ENCODE peak calls at places on chromosome 19, in five cellular contexts. O, U, D, G and E are unnamed samples. For H3K4me1, the result is how much of the 10 kb centered on the place peaks cover.

GRCh38 chr19:41265376-41266153 is 1.4 kb downstream of the HNRNPUL1 start:
- DNase-seq in O (peak), U (peak), D (no peak), G (no peak), E (peak)

GRCh38 chr19:52535831-52536800 is 8.6 kb downstream of the ZNF808 start:
- DNase-seq in O (peak), U (peak), D (peak), G (peak), E (peak)

GRCh38 chr19:40705362-40705651 is 11.4 kb downstream of the COQ8B start:
- DNase-seq in O (no peak), U (no peak), D (no peak), G (no peak), E (no peak)

GRCh38 chr19:42051166-42052115 is 18.6 kb downstream of the GRIK5 start:
- DNase-seq in O (no peak), U (peak), D (no peak), G (no peak), E (no peak)

GRCh38 chr19:2385053-2385721 is 25.1 kb downstream of the TMPRSS9 start:
- DNase-seq in O (no peak), U (peak), D (no peak), G (no peak), E (peak)

GRCh38 chr19:47039239-47039874 is 9.1 kb downstream of the TMEM160 start:
- DNase-seq in O (no peak), U (no peak), D (no peak), G (no peak), E (no peak)

GRCh38 chr19:45676851-45677263 is 8.8 kb downstream of the GIPR start:
- DNase-seq in O (peak), U (peak), D (no peak), G (peak), E (no peak)

GRCh38 chr19:38841787-38842438 is 7.9 kb downstream of the HNRNPL start:
- DNase-seq in O (peak), U (no peak), D (no peak), G (peak), E (no peak)

GRCh38 chr19:17963936-17964691 is 2.8 kb upstream of the KCNN1 start:
- DNase-seq in O (no peak), U (no peak), D (no peak), G (no peak), E (no peak)

GRCh38 chr19:13887529-13887928 is 10.6 kb downstream of the NANOS3 start:
- DNase-seq in O (no peak), U (no peak), D (no peak), G (peak), E (no peak)

GRCh38 chr19:49442793-49443365 is 1.6 kb upstream of the SLC17A7 start:
- DNase-seq in O (peak), U (peak), D (peak), G (no peak), E (peak)

GRCh38 chr19:2494447-2495129 is 18.7 kb downstream of the GADD45B start:
- DNase-seq in O (peak), U (peak), D (peak), G (peak), E (peak)

GRCh38 chr19:28966737-28967401 is 246.1 kb downstream of the UQCRFS1 start:
- DNase-seq in O (no peak), U (no peak), D (no peak), G (no peak), E (no peak)

GRCh38 chr19:1513492-1514294 is 874 bp upstream of the ADAMTSL5 start:
- DNase-seq in O (peak), U (peak), D (no peak), G (peak), E (peak)

GRCh38 chr19:11404588-11405258 is 14.4 kb downstream of the RGL3 start:
- DNase-seq in O (no peak), U (peak), D (no peak), G (no peak), E (no peak)

DNA sequence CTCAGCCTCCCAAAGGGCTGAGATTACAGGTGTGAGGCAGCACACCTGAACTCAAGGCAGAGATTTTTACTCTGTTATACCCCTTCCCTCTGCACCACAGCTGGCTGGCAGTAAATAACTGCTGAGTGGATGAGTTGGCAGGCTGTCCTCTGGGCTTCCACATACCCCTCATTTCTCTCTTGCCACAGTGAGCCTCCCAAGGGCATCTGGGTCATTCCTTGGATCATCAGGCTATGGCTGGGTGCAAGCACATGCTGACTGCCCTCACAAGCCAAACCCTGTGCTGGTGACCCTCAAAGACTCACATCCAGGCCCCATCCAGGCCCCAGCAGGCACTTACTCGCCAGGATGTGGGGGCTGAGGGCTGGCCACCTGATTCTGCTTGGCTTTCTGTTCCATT is 4.2 kb downstream of the SUGP1 start:
- DNase-seq in O (no peak), U (no peak), D (no peak), G (no peak), E (no peak)
- H3K4me1 ChIP-seq in O (under half), U (under half), D (under half), G (under half), E (under half)

GRCh38 chr19:54299126-54299498 is 13.9 kb downstream of the LILRA5 start:
- DNase-seq in O (no peak), U (no peak), D (no peak), G (no peak), E (no peak)
- H3K4me1 ChIP-seq in O (under half), U (under half), D (under half), G (under half), E (under half)

DNA sequence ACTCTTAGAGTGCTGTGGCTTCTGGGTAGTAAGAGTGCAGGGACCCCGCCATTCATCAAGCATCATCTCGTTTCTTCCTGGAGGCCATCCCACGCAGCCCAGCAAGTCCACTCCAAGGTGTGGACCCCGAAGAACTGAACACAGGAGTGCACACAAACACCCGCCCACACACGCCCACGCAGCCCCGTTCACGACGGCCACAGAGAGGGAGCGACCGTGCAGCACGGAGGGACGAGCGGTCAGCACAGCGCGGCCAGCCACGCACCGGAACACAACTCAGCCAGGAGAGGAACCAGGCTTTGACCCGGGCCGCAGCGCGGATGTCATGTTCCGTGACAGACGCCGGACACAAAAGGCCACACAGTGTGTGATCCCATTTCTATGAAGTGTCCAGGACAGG is 18.2 kb upstream of the RANBP3 start:
- DNase-seq in O (no peak), U (no peak), D (no peak), G (no peak), E (no peak)
- H3K4me1 ChIP-seq in O (under half), U (under half), D (under half), G (under half), E (under half)

GRCh38 chr19:31499826-31500539 is 150.7 kb upstream of the TSHZ3 start:
- DNase-seq in O (no peak), U (no peak), D (no peak), G (no peak), E (no peak)
- H3K4me1 ChIP-seq in O (under half), U (under half), D (under half), G (under half), E (under half)